ENCODE peak calls at places on chromosomes 5 and 9, in six cellular contexts. M, H, B, T, E and N are unnamed samples.

GRCh38 chr9:14271078-14271673 is 42.8 kb downstream of the NFIB start:
- DNase-seq in T (no peak), B (no peak), E (no peak), M (peak; percentile 88), H (peak; percentile 94), N (peak; percentile 68)

GRCh38 chr9:119829748-119830147 is 460.5 kb upstream of the BRINP1 start:
- DNase-seq in M (no peak), B (no peak), H (no peak), T (no peak), E (no peak), N (no peak)

GRCh38 chr5:43236633-43237355 is 44.8 kb downstream of the NIM1K start:
- DNase-seq in M (no peak), E (peak; percentile 46), H (no peak), B (no peak), T (no peak), N (no peak)

GRCh38 chr5:5793560-5793959 is 371.1 kb downstream of the ICE1 start:
- DNase-seq in H (no peak), B (no peak), M (no peak), T (no peak), E (no peak), N (no peak)

GRCh38 chr9:87635656-87636501 is 90.0 kb upstream of the CTSL start:
- DNase-seq in T (no peak), B (no peak), H (no peak), E (no peak), M (no peak), N (no peak)

GRCh38 chr5:67268233-67269011 is 71.8 kb upstream of the CD180 start:
- DNase-seq in T (peak; percentile 98), E (no peak), B (peak; percentile 55), M (peak; percentile 99), H (peak; percentile 83), N (peak; percentile 67)

GRCh38 chr5:97192580-97193421 is 9.8 kb upstream of the RIOK2 start:
- DNase-seq in H (peak; percentile 77), M (no peak), E (peak; percentile 66), B (no peak), T (peak; percentile 5), N (no peak)

GRCh38 chr9:72808446-72808768 is 144.4 kb downstream of the ALDH1A1 start:
- DNase-seq in H (no peak), E (no peak), T (no peak), B (no peak), M (no peak), N (no peak)

GRCh38 chr5:111641533-111642230 is 115.3 kb downstream of the NREP start:
- DNase-seq in T (no peak), H (no peak), B (no peak), M (peak; percentile 50), E (no peak), N (no peak)

GRCh38 chr5:73822989-73823339 is 197.0 kb downstream of the ARHGEF28 start:
- DNase-seq in T (no peak), B (no peak), H (no peak), E (no peak), M (peak; percentile 26), N (no peak)

GRCh38 chr5:87300744-87301143 is 33.1 kb downstream of the RASA1 start:
- DNase-seq in M (peak; percentile 84), E (no peak), B (no peak), H (peak; percentile 14), T (peak; percentile 51), N (no peak)

GRCh38 chr9:21728781-21729180 is 73.7 kb upstream of the MTAP start:
- DNase-seq in H (no peak), E (no peak), B (no peak), T (peak; percentile 95), M (peak; percentile 79), N (no peak)

GRCh38 chr9:131036529-131037335 is 27.8 kb downstream of the LAMC3 start:
- DNase-seq in B (no peak), E (no peak), H (peak; percentile 42), T (no peak), M (no peak), N (no peak)

GRCh38 chr5:98109561-98110006 is 663.9 kb upstream of the RGMB start:
- DNase-seq in T (peak; percentile 11), E (no peak), M (peak; percentile 61), B (no peak), H (no peak), N (no peak)

GRCh38 chr5:143557061-143557818 is 153.8 kb upstream of the NR3C1 start:
- DNase-seq in B (no peak), E (peak; percentile 27), H (no peak), M (peak; percentile 62), T (no peak), N (no peak)

GRCh38 chr5:5340206-5340729 is 82.2 kb upstream of the ICE1 start:
- DNase-seq in E (no peak), H (peak; percentile 96), B (peak; percentile 63), T (peak; percentile 91), M (peak; percentile 90), N (peak; percentile 87)

GRCh38 chr9:126962336-126962735 is 47.8 kb downstream of the RALGPS1 start:
- DNase-seq in E (no peak), H (no peak), B (no peak), M (no peak), T (no peak), N (no peak)

GRCh38 chr9:89009049-89009840 is 18.0 kb downstream of the S1PR3 start:
- DNase-seq in B (no peak), E (no peak), M (no peak), T (no peak), H (no peak), N (no peak)
- TF ChIP-seq CTCF in B (no peak), E (no peak), M (peak; percentile 20), T (peak; percentile 12), H (peak; percentile 24), N (no peak)

GRCh38 chr5:123549256-123549904 is 37.4 kb downstream of the CSNK1G3 start:
- DNase-seq in E (peak; percentile 91), B (no peak), T (no peak), M (no peak), H (no peak), N (no peak)

GRCh38 chr5:123543438-123543837 is 31.5 kb downstream of the CSNK1G3 start:
- DNase-seq in H (no peak), E (no peak), M (no peak), B (no peak), T (no peak), N (no peak)

GRCh38 chr5:123546657-123547056 is 34.7 kb downstream of the CSNK1G3 start:
- DNase-seq in H (no peak), M (no peak), T (no peak), B (no peak), E (no peak), N (no peak)

GRCh38 chr5:123540534-123540933 is 28.6 kb downstream of the CSNK1G3 start:
- DNase-seq in E (no peak), T (no peak), M (no peak), B (no peak), H (no peak), N (no peak)

GRCh38 chr5:123545506-123545905 is 33.5 kb downstream of the CSNK1G3 start:
- DNase-seq in M (peak; percentile 48), T (no peak), B (no peak), H (peak; percentile 58), E (no peak), N (no peak)
- TF ChIP-seq CTCF in M (peak; percentile 52), T (peak; percentile 18), B (peak; percentile 29), H (peak; percentile 85), E (no peak), N (peak; percentile 31)

GRCh38 chr5:172705576-172706084 is 64.6 kb downstream of the NEURL1B start:
- DNase-seq in H (no peak), E (no peak), M (no peak), B (no peak), T (no peak), N (no peak)

GRCh38 chr5:172710695-172711094 is 60.3 kb downstream of the DUSP1 start:
- DNase-seq in T (no peak), B (no peak), E (no peak), H (no peak), M (no peak), N (no peak)

GRCh38 chr5:172706796-172707195 is 64.2 kb downstream of the DUSP1 start:
- DNase-seq in H (no peak), T (no peak), M (no peak), E (no peak), B (no peak), N (no peak)

GRCh38 chr5:172708183-172708505 is 62.9 kb downstream of the DUSP1 start:
- DNase-seq in H (no peak), T (no peak), B (no peak), E (no peak), M (no peak), N (no peak)

DNA sequence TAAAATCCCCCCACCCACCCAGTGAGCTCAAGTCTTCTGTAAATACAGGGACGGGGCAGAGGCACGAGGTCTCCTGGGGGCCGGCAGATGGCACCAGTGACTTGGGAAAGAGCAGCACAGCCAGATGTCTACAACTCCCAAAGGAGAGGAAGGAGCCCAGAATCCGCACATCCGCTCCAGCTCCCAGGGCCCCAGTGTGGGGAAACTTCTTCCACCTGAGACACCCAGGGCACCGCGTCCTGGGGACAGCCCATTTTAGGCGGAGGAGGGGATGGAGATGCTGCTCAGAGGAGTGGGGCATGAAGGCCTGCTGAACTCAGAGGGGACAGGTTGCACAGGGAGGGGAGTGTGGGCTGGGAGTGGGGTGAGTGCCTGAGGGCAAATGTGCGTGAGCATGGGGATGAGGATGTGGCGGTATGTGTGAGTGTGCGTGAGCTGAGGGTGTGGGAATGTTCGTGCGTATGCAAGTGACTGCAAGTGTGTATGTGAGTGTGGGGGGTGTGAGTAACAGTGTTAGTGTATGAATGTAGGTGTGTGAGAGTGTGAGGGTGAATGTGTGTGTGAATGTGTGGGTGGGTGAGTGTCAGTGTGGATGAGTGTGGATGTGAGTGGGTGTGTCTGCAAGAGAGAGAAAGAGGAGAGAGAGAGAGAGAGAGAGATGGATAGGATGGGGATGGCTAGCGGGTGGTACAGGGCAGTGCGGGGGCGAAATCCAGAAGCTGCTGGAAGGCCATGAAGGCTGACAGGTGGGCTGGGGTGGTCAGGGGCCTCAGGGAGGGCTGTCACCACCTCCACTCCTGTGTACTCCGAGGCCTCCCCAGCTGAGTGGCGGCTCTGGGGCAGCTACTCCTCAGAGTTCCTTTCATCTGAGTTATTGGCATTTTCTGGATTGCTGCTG is 63.5 kb downstream of the DUSP1 start:
- DNase-seq in B (no peak), E (peak; percentile 57), T (peak; percentile 23), M (peak; percentile 79), H (peak; percentile 83), N (peak; percentile 64)
- TF ChIP-seq CTCF in B (peak; percentile 16), E (peak; percentile 46), T (peak; percentile 55), M (peak; percentile 59), H (peak; percentile 77), N (peak; percentile 12)

GRCh38 chr5:146474040-146474439 is 26.9 kb downstream of the TCERG1 start:
- DNase-seq in H (no peak), E (no peak), B (no peak), T (no peak), M (no peak), N (no peak)

GRCh38 chr5:146475906-146476305 is 28.8 kb downstream of the TCERG1 start:
- DNase-seq in M (peak; percentile 39), B (no peak), E (no peak), T (no peak), H (no peak), N (no peak)

DNA sequence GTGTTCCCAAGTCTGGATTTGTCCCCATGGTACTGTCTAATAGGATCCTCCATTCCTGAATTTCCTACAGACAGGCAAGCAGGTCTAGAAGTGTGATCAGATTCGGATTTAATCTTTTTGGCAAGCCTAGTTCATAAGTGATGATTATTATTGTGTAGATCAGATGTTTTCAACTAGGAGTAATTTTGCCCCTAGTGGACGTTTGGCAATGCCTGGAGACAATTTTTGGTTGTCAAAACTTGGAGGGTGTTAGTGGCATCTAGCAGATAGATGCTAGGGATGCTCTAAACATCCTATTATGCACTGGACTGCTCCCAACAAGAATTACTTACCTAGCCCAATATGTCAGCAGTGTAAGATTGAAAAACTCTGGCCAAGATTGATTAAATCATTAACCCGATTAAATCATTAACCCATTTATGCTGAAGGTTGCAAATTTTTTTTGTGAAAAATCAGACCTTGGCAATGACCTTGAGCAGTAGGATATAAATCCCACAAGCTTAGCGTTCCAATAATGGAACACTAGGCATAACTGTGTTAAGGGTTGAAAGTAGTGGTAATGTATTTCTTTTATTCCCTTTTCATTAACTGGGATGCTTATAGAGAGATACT is 28.2 kb downstream of the TCERG1 start:
- DNase-seq in H (no peak), M (peak; percentile 7), E (no peak), B (no peak), T (no peak), N (no peak)
- TF ChIP-seq CTCF in H (peak; percentile 52), M (peak; percentile 49), E (peak; percentile 29), B (no peak), T (peak; percentile 36), N (no peak)